ENCODE peak calls at places on chromosomes 4 and X, in ten cellular contexts. W is neural progenitor cell; O is lower lobe of right lung; J is lung; T is neuronal stem cell; G is adrenal gland; N is tibial artery; V is left lung; L is GM23338; X is CD4-positive, alpha-beta T cell. U is an unnamed sample.

GRCh38 chr4:181685461-181685860 is 557.7 kb upstream of the TENM3 start:
- DNase-seq in W (no peak), O (no peak), J (no peak), T (no peak), G (no peak), N (no peak), V (no peak), L (no peak), X (no peak), U (no peak)

GRCh38 chr4:616911-617643 is 8.3 kb upstream of the PDE6B start:
- DNase-seq in W (peak; percentile 0), O (no peak), J (no peak), T (no peak), G (no peak), N (peak; percentile 57), V (no peak), L (no peak), X (no peak), U (no peak)

GRCh38 chrX:118588715-118589114 is 93.1 kb downstream of the DOCK11 start:
- DNase-seq in W (no peak), O (no peak), J (no peak), T (no peak), G (no peak), N (no peak), V (no peak), L (no peak), X (no peak), U (no peak)

GRCh38 chr4:43835869-43836268 is 612.7 kb downstream of the KCTD8 start:
- DNase-seq in W (no peak), O (no peak), J (no peak), T (no peak), G (no peak), N (no peak), V (no peak), L (no peak), X (no peak), U (no peak)

GRCh38 chr4:57231781-57232180 is 121.6 kb upstream of the IGFBP7 start:
- DNase-seq in W (no peak), O (no peak), J (no peak), T (no peak), G (no peak), N (no peak), V (no peak), L (no peak), X (no peak), U (no peak)

GRCh38 chr4:132108784-132109183 is 1040.3 kb upstream of the PCDH10 start:
- DNase-seq in W (no peak), O (no peak), J (no peak), T (no peak), G (no peak), N (no peak), V (no peak), L (no peak), X (no peak), U (no peak)

GRCh38 chr4:170675568-170676262 is 586.0 kb upstream of the AADAT start:
- DNase-seq in W (peak; percentile 15), O (no peak), J (no peak), T (no peak), G (no peak), N (no peak), V (no peak), L (no peak), X (no peak), U (no peak)

GRCh38 chr4:119284876-119285611 is 36.9 kb downstream of the FABP2 start:
- DNase-seq in W (no peak), O (no peak), J (no peak), T (no peak), G (no peak), N (no peak), V (no peak), L (no peak), X (no peak), U (no peak)

GRCh38 chr4:54929459-54929858 is 195.9 kb downstream of the KDR start:
- DNase-seq in W (no peak), O (no peak), J (no peak), T (no peak), G (no peak), N (no peak), V (no peak), L (no peak), X (no peak), U (no peak)

GRCh38 chrX:9466711-9467110 is 1.9 kb downstream of the TBL1X start:
- DNase-seq in W (no peak), O (no peak), J (no peak), T (no peak), G (no peak), N (no peak), V (no peak), L (no peak), X (no peak), U (no peak)

GRCh38 chrX:10579018-10579752 is 41.2 kb downstream of the MID1 start:
- DNase-seq in W (no peak), O (no peak), J (no peak), T (no peak), G (no peak), N (no peak), V (no peak), L (no peak), X (no peak), U (no peak)

GRCh38 chrX:47366051-47366722 is 4.2 kb upstream of the ZNF157 start:
- DNase-seq in W (peak; percentile 79), O (peak; percentile 66), J (peak; percentile 54), T (peak; percentile 54), G (peak; percentile 65), N (peak; percentile 68), V (peak; percentile 52), L (peak; percentile 82), X (peak; percentile 69), U (peak; percentile 78)

GRCh38 chr4:55161739-55162138 is 36.3 kb upstream of the KDR start:
- DNase-seq in W (no peak), O (no peak), J (no peak), T (no peak), G (no peak), N (no peak), V (no peak), L (no peak), X (no peak), U (no peak)

DNA sequence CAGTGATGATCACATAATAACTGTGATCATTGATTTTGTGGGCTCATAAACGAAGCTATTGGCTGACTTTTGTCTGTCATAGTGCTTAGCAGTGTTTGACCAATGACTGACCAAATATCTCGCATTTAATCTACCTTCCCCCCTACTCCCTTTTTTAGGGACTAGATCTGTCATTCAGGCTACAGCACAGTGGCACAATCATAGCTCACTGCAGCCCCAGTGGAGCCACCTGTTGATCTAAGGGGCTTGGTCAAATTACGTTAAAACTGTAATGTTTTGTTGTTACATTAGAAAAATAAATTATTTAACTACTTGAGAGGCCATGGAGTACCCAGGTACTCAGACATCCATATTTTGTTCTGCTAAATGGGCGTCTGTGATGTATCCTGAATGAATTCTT is 1.5 kb downstream of the FUNDC2 start:
- DNase-seq in W (peak; percentile 4), O (no peak), J (no peak), T (no peak), G (no peak), N (no peak), V (no peak), L (no peak), X (no peak), U (peak; percentile 6)
- H3K27ac ChIP-seq in W (no peak overlapping the region), O (peak overlapping the region; percentile 98), J (peak overlapping the region; percentile 100), T (no peak overlapping the region), G (peak overlapping the region; percentile 98), N (peak overlapping the region; percentile 95), V (peak overlapping the region; percentile 96), L (no peak overlapping the region), X (no peak overlapping the region), U (peak overlapping the region; percentile 98)

GRCh38 chrX:38916801-38917200 is 115.5 kb downstream of the MID1IP1 start:
- DNase-seq in W (no peak), O (no peak), J (no peak), T (no peak), G (no peak), N (no peak), V (no peak), L (no peak), X (no peak), U (no peak)
- H3K27ac ChIP-seq in W (no peak overlapping the region), O (no peak overlapping the region), J (no peak overlapping the region), T (no peak overlapping the region), G (no peak overlapping the region), N (peak overlapping the region; percentile 19), V (no peak overlapping the region), L (no peak overlapping the region), X (no peak overlapping the region), U (no peak overlapping the region)

GRCh38 chr4:41213563-41214157 is 682 bp downstream of the APBB2 start:
- DNase-seq in W (no peak), O (no peak), J (no peak), T (no peak), G (no peak), N (peak; percentile 72), V (no peak), L (no peak), X (no peak), U (no peak)
- H3K27ac ChIP-seq in W (no peak overlapping the region), O (peak overlapping the region; percentile 86), J (peak overlapping the region; percentile 81), T (no peak overlapping the region), G (peak overlapping the region; percentile 89), N (peak overlapping the region; percentile 82), V (peak overlapping the region; percentile 84), L (no peak overlapping the region), X (no peak overlapping the region), U (peak overlapping the region; percentile 95)

GRCh38 chr4:152805818-152806217 is 26.1 kb downstream of the ARFIP1 start:
- DNase-seq in W (no peak), O (no peak), J (no peak), T (no peak), G (no peak), N (no peak), V (no peak), L (no peak), X (no peak), U (no peak)
- H3K27ac ChIP-seq in W (no peak overlapping the region), O (no peak overlapping the region), J (no peak overlapping the region), T (no peak overlapping the region), G (no peak overlapping the region), N (no peak overlapping the region), V (no peak overlapping the region), L (peak overlapping the region; percentile 10), X (no peak overlapping the region), U (no peak overlapping the region)

DNA sequence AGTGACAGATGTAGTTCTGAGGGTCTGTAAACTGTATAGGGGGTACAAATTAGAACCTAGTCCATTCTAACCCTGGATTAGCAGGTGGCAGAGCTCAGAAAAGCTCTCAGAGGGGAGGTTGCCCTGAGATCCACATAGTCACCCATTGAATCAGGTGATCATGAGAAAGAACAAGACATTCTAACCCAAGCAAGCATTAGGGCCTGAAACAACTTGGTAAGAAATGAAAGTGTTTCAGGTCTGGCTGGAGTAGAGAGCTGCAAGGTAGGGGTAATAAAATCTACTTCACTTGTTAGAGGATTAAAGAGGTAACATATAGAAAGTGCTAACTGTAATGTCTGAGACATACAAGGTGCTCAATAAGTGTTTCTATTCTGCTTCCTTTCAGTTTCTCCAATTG is 8.8 kb upstream of the BMP2K start:
- DNase-seq in W (no peak), O (no peak), J (no peak), T (no peak), G (no peak), N (no peak), V (no peak), L (no peak), X (no peak), U (no peak)
- H3K27ac ChIP-seq in W (no peak overlapping the region), O (no peak overlapping the region), J (no peak overlapping the region), T (no peak overlapping the region), G (no peak overlapping the region), N (no peak overlapping the region), V (no peak overlapping the region), L (no peak overlapping the region), X (no peak overlapping the region), U (no peak overlapping the region)